ENCODE peak calls at places on chromosomes 3 and 15, in five cellular contexts. M is kidney tubule cell, O is EL, D is GM20000, Q is OCI-M1. U is an unnamed sample.

GRCh38 chr3:77449459-77449858 is 409.6 kb downstream of the ROBO2 start:
- DNase-seq in O (no peak), M (no peak), Q (no peak), D (no peak), U (no peak)

GRCh38 chr3:11949351-11949750 is 54.8 kb upstream of the SYN2 start:
- DNase-seq in Q (no peak), D (no peak), M (no peak), O (no peak), U (no peak)

GRCh38 chr3:196971094-196971698 is 2.6 kb upstream of the PIGZ start:
- DNase-seq in M (no peak), O (no peak), D (no peak), Q (no peak), U (no peak)

GRCh38 chr3:127135241-127136023 is 57.5 kb upstream of the PRR23E start:
- DNase-seq in D (no peak), O (no peak), M (no peak), Q (no peak), U (peak)

GRCh38 chr3:37864904-37865303 is 3.2 kb downstream of the CTDSPL start:
- DNase-seq in D (peak), M (no peak), O (no peak), Q (no peak), U (no peak)

GRCh38 chr15:91132079-91132478 is 32.0 kb downstream of the SV2B start:
- DNase-seq in D (no peak), M (no peak), Q (no peak), O (no peak), U (no peak)

GRCh38 chr3:168847293-168847883 is 751.7 kb upstream of the GOLIM4 start:
- DNase-seq in Q (peak), M (peak), D (peak), O (peak), U (peak)

GRCh38 chr15:82398785-82399184 is 30.8 kb upstream of the GOLGA6L9 start:
- DNase-seq in M (no peak), O (no peak), D (no peak), Q (peak), U (no peak)

GRCh38 chr3:108546249-108546648 is 35.9 kb upstream of the MYH15 start:
- DNase-seq in O (no peak), M (no peak), D (no peak), Q (no peak), U (peak)

GRCh38 chr3:186514296-186515002 is 29.7 kb downstream of the CRYGS start:
- DNase-seq in M (peak), D (no peak), O (peak), Q (peak), U (no peak)

GRCh38 chr3:69541823-69542264 is 156.0 kb upstream of the FRMD4B start:
- DNase-seq in O (no peak), D (peak), M (peak), Q (no peak), U (peak)

GRCh38 chr3:57268416-57268815 is 24.1 kb downstream of the ASB14 start:
- DNase-seq in M (no peak), D (no peak), O (no peak), Q (no peak), U (no peak)

GRCh38 chr3:183491109-183491922 is 62.9 kb upstream of the MCF2L2 start:
- DNase-seq in Q (no peak), O (no peak), M (no peak), D (no peak), U (no peak)

GRCh38 chr3:150217691-150218090 is 190.4 kb upstream of the TSC22D2 start:
- DNase-seq in O (no peak), M (no peak), Q (no peak), D (no peak), U (no peak)

U was measured in astrocyte of the spinal cord.